ENCODE peak calls at places on chromosomes 5 and 9, in six cellular contexts. One of them, this sample, is unnamed.

GRCh38 chr5:633521-633955 is 21.4 kb downstream of the CEP72 start:
- DNase-seq in right atrium auricular region: no peak
- DNase-seq in tibial artery: peak
- DNase-seq in heart left ventricle: no peak
- DNase-seq in colonic mucosa: peak
- DNase-seq in ecto neural progenitor cell: no peak
- DNase-seq in this sample: no peak

GRCh38 chr9:37251452-37251851 is 131.1 kb downstream of the ZCCHC7 start:
- DNase-seq in ecto neural progenitor cell: peak
- DNase-seq in heart left ventricle: no peak
- DNase-seq in colonic mucosa: no peak
- DNase-seq in tibial artery: no peak
- DNase-seq in right atrium auricular region: no peak
- DNase-seq in this sample: no peak

GRCh38 chr9:6922680-6923079 is 164.9 kb downstream of the KDM4C start:
- DNase-seq in tibial artery: no peak
- DNase-seq in ecto neural progenitor cell: no peak
- DNase-seq in colonic mucosa: no peak
- DNase-seq in heart left ventricle: no peak
- DNase-seq in right atrium auricular region: no peak
- DNase-seq in this sample: no peak

GRCh38 chr9:135500071-135500524 is 384 bp upstream of the MRPS2 start:
- DNase-seq in ecto neural progenitor cell: no peak
- DNase-seq in right atrium auricular region: no peak
- DNase-seq in tibial artery: no peak
- DNase-seq in colonic mucosa: no peak
- DNase-seq in heart left ventricle: no peak
- DNase-seq in this sample: no peak

GRCh38 chr5:131825404-131826013 is 28.7 kb upstream of the FNIP1 start:
- DNase-seq in tibial artery: no peak
- DNase-seq in ecto neural progenitor cell: no peak
- DNase-seq in right atrium auricular region: no peak
- DNase-seq in colonic mucosa: no peak
- DNase-seq in heart left ventricle: no peak
- DNase-seq in this sample: no peak

GRCh38 chr9:98099898-98100297 is 19.1 kb downstream of the TRIM14 start:
- DNase-seq in heart left ventricle: no peak
- DNase-seq in tibial artery: peak
- DNase-seq in ecto neural progenitor cell: no peak
- DNase-seq in colonic mucosa: no peak
- DNase-seq in right atrium auricular region: no peak
- DNase-seq in this sample: no peak

GRCh38 chr5:177232761-177233160 is 70.8 kb downstream of the RAB24 start:
- DNase-seq in tibial artery: no peak
- DNase-seq in colonic mucosa: no peak
- DNase-seq in heart left ventricle: no peak
- DNase-seq in right atrium auricular region: no peak
- DNase-seq in ecto neural progenitor cell: no peak
- DNase-seq in this sample: no peak

GRCh38 chr5:61619777-61620518 is 287.9 kb downstream of the ZSWIM6 start:
- DNase-seq in colonic mucosa: no peak
- DNase-seq in heart left ventricle: no peak
- DNase-seq in tibial artery: no peak
- DNase-seq in right atrium auricular region: no peak
- DNase-seq in ecto neural progenitor cell: peak
- DNase-seq in this sample: no peak

GRCh38 chr9:88551546-88552137 is 16.7 kb downstream of the NXNL2 start:
- DNase-seq in ecto neural progenitor cell: no peak
- DNase-seq in right atrium auricular region: no peak
- DNase-seq in tibial artery: no peak
- DNase-seq in colonic mucosa: no peak
- DNase-seq in heart left ventricle: no peak
- DNase-seq in this sample: no peak

GRCh38 chr9:138100711-138101349 is 223.2 kb downstream of the CACNA1B start:
- DNase-seq in ecto neural progenitor cell: peak
- DNase-seq in right atrium auricular region: no peak
- DNase-seq in colonic mucosa: peak
- DNase-seq in tibial artery: no peak
- DNase-seq in heart left ventricle: no peak
- DNase-seq in this sample: no peak

GRCh38 chr5:7849531-7850240 is 1.2 kb downstream of the CFAP90 start:
- DNase-seq in heart left ventricle: peak
- DNase-seq in ecto neural progenitor cell: no peak
- DNase-seq in right atrium auricular region: no peak
- DNase-seq in colonic mucosa: no peak
- DNase-seq in tibial artery: no peak
- DNase-seq in this sample: no peak

GRCh38 chr9:35932732-35933131 is 23.4 kb downstream of the SPAAR start:
- DNase-seq in tibial artery: no peak
- DNase-seq in colonic mucosa: no peak
- DNase-seq in right atrium auricular region: no peak
- DNase-seq in ecto neural progenitor cell: no peak
- DNase-seq in heart left ventricle: no peak
- DNase-seq in this sample: no peak

GRCh38 chr5:146344155-146345118 is 5.8 kb downstream of the POU4F3 start:
- DNase-seq in right atrium auricular region: no peak
- DNase-seq in colonic mucosa: peak
- DNase-seq in ecto neural progenitor cell: peak
- DNase-seq in heart left ventricle: no peak
- DNase-seq in tibial artery: no peak
- DNase-seq in this sample: no peak

GRCh38 chr5:2207966-2208544 is 325.3 kb upstream of the IRX4 start:
- DNase-seq in tibial artery: no peak
- DNase-seq in ecto neural progenitor cell: peak
- DNase-seq in heart left ventricle: peak
- DNase-seq in colonic mucosa: no peak
- DNase-seq in right atrium auricular region: no peak
- DNase-seq in this sample: no peak

GRCh38 chr5:141846031-141846430 is 32.2 kb downstream of the PCDH1 start:
- DNase-seq in tibial artery: no peak
- DNase-seq in right atrium auricular region: no peak
- DNase-seq in colonic mucosa: no peak
- DNase-seq in heart left ventricle: peak
- DNase-seq in ecto neural progenitor cell: peak
- DNase-seq in this sample: no peak

GRCh38 chr5:13356226-13356625 is 588.3 kb downstream of the DNAH5 start:
- DNase-seq in colonic mucosa: no peak
- DNase-seq in ecto neural progenitor cell: no peak
- DNase-seq in heart left ventricle: no peak
- DNase-seq in right atrium auricular region: no peak
- DNase-seq in tibial artery: no peak
- DNase-seq in this sample: no peak

GRCh38 chr5:37015795-37016666 is 139.5 kb downstream of the NIPBL start:
- DNase-seq in right atrium auricular region: no peak
- DNase-seq in tibial artery: no peak
- DNase-seq in heart left ventricle: no peak
- DNase-seq in ecto neural progenitor cell: no peak
- DNase-seq in colonic mucosa: no peak
- DNase-seq in this sample: no peak

GRCh38 chr9:18092138-18092537 is 381.8 kb upstream of the ADAMTSL1 start:
- DNase-seq in ecto neural progenitor cell: no peak
- DNase-seq in right atrium auricular region: no peak
- DNase-seq in tibial artery: no peak
- DNase-seq in heart left ventricle: no peak
- DNase-seq in colonic mucosa: no peak
- DNase-seq in this sample: no peak

GRCh38 chr9:72089461-72090130 is 29.2 kb upstream of the C9orf57 start:
- DNase-seq in heart left ventricle: no peak
- DNase-seq in ecto neural progenitor cell: no peak
- DNase-seq in tibial artery: no peak
- DNase-seq in right atrium auricular region: no peak
- DNase-seq in colonic mucosa: no peak
- DNase-seq in this sample: no peak

GRCh38 chr5:42338136-42338535 is 85.1 kb upstream of the GHR start:
- DNase-seq in colonic mucosa: no peak
- DNase-seq in tibial artery: no peak
- DNase-seq in ecto neural progenitor cell: no peak
- DNase-seq in right atrium auricular region: no peak
- DNase-seq in heart left ventricle: no peak
- DNase-seq in this sample: no peak

GRCh38 chr9:136080716-136081112 is 14.4 kb downstream of the NACC2 start:
- DNase-seq in ecto neural progenitor cell: no peak
- DNase-seq in heart left ventricle: peak
- DNase-seq in tibial artery: no peak
- DNase-seq in right atrium auricular region: no peak
- DNase-seq in colonic mucosa: no peak
- DNase-seq in this sample: no peak

GRCh38 chr9:22416692-22417060 is 29.9 kb upstream of the DMRTA1 start:
- DNase-seq in colonic mucosa: no peak
- DNase-seq in ecto neural progenitor cell: no peak
- DNase-seq in tibial artery: no peak
- DNase-seq in heart left ventricle: no peak
- DNase-seq in right atrium auricular region: no peak
- DNase-seq in this sample: no peak

GRCh38 chr5:138463335-138464017 is 1.8 kb upstream of the EGR1 start:
- DNase-seq in colonic mucosa: no peak
- DNase-seq in ecto neural progenitor cell: no peak
- DNase-seq in right atrium auricular region: no peak
- DNase-seq in heart left ventricle: no peak
- DNase-seq in tibial artery: no peak
- DNase-seq in this sample: no peak

GRCh38 chr5:139368613-139369012 is 14.5 kb downstream of the SLC23A1 start:
- DNase-seq in right atrium auricular region: no peak
- DNase-seq in heart left ventricle: no peak
- DNase-seq in colonic mucosa: no peak
- DNase-seq in ecto neural progenitor cell: no peak
- DNase-seq in tibial artery: no peak
- DNase-seq in this sample: no peak

GRCh38 chr5:65753189-65753588 is 31.2 kb downstream of the NLN start:
- DNase-seq in ecto neural progenitor cell: no peak
- DNase-seq in right atrium auricular region: no peak
- DNase-seq in colonic mucosa: no peak
- DNase-seq in heart left ventricle: no peak
- DNase-seq in tibial artery: no peak
- DNase-seq in this sample: no peak

GRCh38 chr9:138120511-138121437 is 243.2 kb downstream of the CACNA1B start:
- DNase-seq in heart left ventricle: no peak
- DNase-seq in colonic mucosa: no peak
- DNase-seq in ecto neural progenitor cell: peak
- DNase-seq in tibial artery: no peak
- DNase-seq in right atrium auricular region: no peak
- DNase-seq in this sample: no peak

GRCh38 chr9:5438301-5439162 is 807 bp upstream of the PLGRKT start:
- DNase-seq in right atrium auricular region: no peak
- DNase-seq in heart left ventricle: no peak
- DNase-seq in ecto neural progenitor cell: no peak
- DNase-seq in colonic mucosa: peak
- DNase-seq in tibial artery: no peak
- DNase-seq in this sample: no peak

GRCh38 chr9:1604942-1605560 is 410.1 kb upstream of the SMARCA2 start:
- DNase-seq in right atrium auricular region: no peak
- DNase-seq in tibial artery: no peak
- DNase-seq in colonic mucosa: no peak
- DNase-seq in heart left ventricle: no peak
- DNase-seq in ecto neural progenitor cell: no peak
- DNase-seq in this sample: no peak

GRCh38 chr9:6938447-6938846 is 180.7 kb downstream of the KDM4C start:
- DNase-seq in tibial artery: no peak
- DNase-seq in colonic mucosa: no peak
- DNase-seq in right atrium auricular region: no peak
- DNase-seq in heart left ventricle: no peak
- DNase-seq in ecto neural progenitor cell: no peak
- DNase-seq in this sample: no peak

GRCh38 chr5:43152946-43153345 is 32.2 kb downstream of the ZNF131 start:
- DNase-seq in tibial artery: no peak
- DNase-seq in ecto neural progenitor cell: no peak
- DNase-seq in colonic mucosa: no peak
- DNase-seq in right atrium auricular region: no peak
- DNase-seq in heart left ventricle: no peak
- DNase-seq in this sample: no peak

GRCh38 chr5:1523480-1523792 is 324 bp downstream of the LPCAT1 start:
- DNase-seq in heart left ventricle: no peak
- DNase-seq in tibial artery: no peak
- DNase-seq in colonic mucosa: no peak
- DNase-seq in ecto neural progenitor cell: no peak
- DNase-seq in right atrium auricular region: no peak
- DNase-seq in this sample: no peak

GRCh38 chr5:161544350-161544765 is 2.2 kb downstream of the GABRB2 start:
- DNase-seq in heart left ventricle: peak
- DNase-seq in colonic mucosa: peak
- DNase-seq in ecto neural progenitor cell: peak
- DNase-seq in right atrium auricular region: no peak
- DNase-seq in tibial artery: no peak
- DNase-seq in this sample: no peak

GRCh38 chr9:68669189-68669588 is 35.9 kb upstream of the PIP5K1B start:
- DNase-seq in ecto neural progenitor cell: no peak
- DNase-seq in tibial artery: no peak
- DNase-seq in colonic mucosa: no peak
- DNase-seq in right atrium auricular region: no peak
- DNase-seq in heart left ventricle: no peak
- DNase-seq in this sample: no peak

GRCh38 chr5:72160299-72160698 is 53.0 kb downstream of the MAP1B start:
- DNase-seq in colonic mucosa: no peak
- DNase-seq in right atrium auricular region: no peak
- DNase-seq in ecto neural progenitor cell: no peak
- DNase-seq in tibial artery: no peak
- DNase-seq in heart left ventricle: no peak
- DNase-seq in this sample: no peak

GRCh38 chr5:175820230-175820629 is 51.1 kb upstream of the CPLX2 start:
- DNase-seq in ecto neural progenitor cell: no peak
- DNase-seq in heart left ventricle: no peak
- DNase-seq in right atrium auricular region: no peak
- DNase-seq in colonic mucosa: no peak
- DNase-seq in tibial artery: no peak
- DNase-seq in this sample: no peak

GRCh38 chr9:135743546-135744332 is 41.8 kb downstream of the KCNT1 start:
- DNase-seq in ecto neural progenitor cell: no peak
- DNase-seq in colonic mucosa: no peak
- DNase-seq in right atrium auricular region: no peak
- DNase-seq in heart left ventricle: peak
- DNase-seq in tibial artery: no peak
- DNase-seq in this sample: no peak

GRCh38 chr5:135444360-135444759 is 2.8 kb downstream of the DCANP1 start:
- DNase-seq in heart left ventricle: no peak
- DNase-seq in right atrium auricular region: peak
- DNase-seq in colonic mucosa: no peak
- DNase-seq in ecto neural progenitor cell: peak
- DNase-seq in tibial artery: no peak
- DNase-seq in this sample: no peak

GRCh38 chr9:98922721-98923435 is 20.8 kb upstream of the COL15A1 start:
- DNase-seq in right atrium auricular region: no peak
- DNase-seq in tibial artery: no peak
- DNase-seq in heart left ventricle: no peak
- DNase-seq in ecto neural progenitor cell: no peak
- DNase-seq in colonic mucosa: no peak
- DNase-seq in this sample: no peak

This sample was measured in esophagus squamous epithelium.